ENCODE peak calls at places on chromosomes 3 and 15, in four cellular contexts. One of them, this sample, is unnamed.

GRCh38 chr3:63625161-63625560 is 27.3 kb upstream of the SNTN start:
- DNase-seq in HepG2: no peak
- DNase-seq in GM12878: no peak
- DNase-seq in HEK293T: no peak
- DNase-seq in this sample: no peak

GRCh38 chr15:67065531-67066005 is at the start of gene SMAD3:
- DNase-seq in GM12878: no peak
- DNase-seq in HEK293T: peak
- DNase-seq in HepG2: peak
- DNase-seq in this sample: no peak

GRCh38 chr3:100102757-100103156 is 11.5 kb downstream of the FILIP1L start:
- DNase-seq in HepG2: no peak
- DNase-seq in HEK293T: no peak
- DNase-seq in GM12878: no peak
- DNase-seq in this sample: no peak

GRCh38 chr15:90013503-90013937 is 12.4 kb downstream of the ZNF710 start:
- DNase-seq in GM12878: no peak
- DNase-seq in HEK293T: no peak
- DNase-seq in HepG2: no peak
- DNase-seq in this sample: no peak

GRCh38 chr3:14125193-14126016 is 553 bp downstream of the TMEM43 start:
- DNase-seq in HEK293T: peak
- DNase-seq in HepG2: peak
- DNase-seq in GM12878: no peak
- DNase-seq in this sample: peak

GRCh38 chr3:134659391-134660045 is 8.7 kb upstream of the KY start:
- DNase-seq in HEK293T: no peak
- DNase-seq in HepG2: no peak
- DNase-seq in GM12878: no peak
- DNase-seq in this sample: no peak

GRCh38 chr15:52370010-52370409 is 74.4 kb upstream of the MYO5C start:
- DNase-seq in GM12878: no peak
- DNase-seq in HepG2: no peak
- DNase-seq in HEK293T: no peak
- DNase-seq in this sample: no peak

GRCh38 chr3:197168606-197169005 is 129.8 kb downstream of the DLG1 start:
- DNase-seq in HEK293T: no peak
- DNase-seq in HepG2: no peak
- DNase-seq in GM12878: no peak
- DNase-seq in this sample: peak

GRCh38 chr3:138479355-138479964 is 45.0 kb downstream of the ESYT3 start:
- DNase-seq in HEK293T: peak
- DNase-seq in GM12878: no peak
- DNase-seq in HepG2: peak
- DNase-seq in this sample: peak

GRCh38 chr15:34987982-34988873 is at the start of gene ZNF770:
- DNase-seq in HEK293T: peak
- DNase-seq in HepG2: peak
- DNase-seq in GM12878: peak
- DNase-seq in this sample: peak

GRCh38 chr3:129314757-129315385 is 36.2 kb downstream of the HMCES start:
- DNase-seq in GM12878: no peak
- DNase-seq in HepG2: peak
- DNase-seq in HEK293T: peak
- DNase-seq in this sample: peak

GRCh38 chr15:69665641-69666091 is 213.0 kb downstream of the RPLP1 start:
- DNase-seq in HEK293T: no peak
- DNase-seq in HepG2: no peak
- DNase-seq in GM12878: no peak
- DNase-seq in this sample: no peak

GRCh38 chr3:65776494-65776893 is 262.2 kb downstream of the MAGI1 start:
- DNase-seq in HEK293T: no peak
- DNase-seq in HepG2: no peak
- DNase-seq in GM12878: no peak
- DNase-seq in this sample: no peak
- TF ChIP-seq FOXK2 in HEK293T: no peak
- TF ChIP-seq FOXK2 in HepG2: no peak
- TF ChIP-seq FOXK2 in GM12878: no peak
- TF ChIP-seq FOXK2 in this sample: no peak

GRCh38 chr3:45480871-45481270 is 92.5 kb downstream of the LARS2 start:
- DNase-seq in GM12878: no peak
- DNase-seq in HEK293T: no peak
- DNase-seq in HepG2: no peak
- DNase-seq in this sample: no peak
- TF ChIP-seq FOXK2 in GM12878: no peak
- TF ChIP-seq FOXK2 in HEK293T: no peak
- TF ChIP-seq FOXK2 in HepG2: no peak
- TF ChIP-seq FOXK2 in this sample: no peak

DNA sequence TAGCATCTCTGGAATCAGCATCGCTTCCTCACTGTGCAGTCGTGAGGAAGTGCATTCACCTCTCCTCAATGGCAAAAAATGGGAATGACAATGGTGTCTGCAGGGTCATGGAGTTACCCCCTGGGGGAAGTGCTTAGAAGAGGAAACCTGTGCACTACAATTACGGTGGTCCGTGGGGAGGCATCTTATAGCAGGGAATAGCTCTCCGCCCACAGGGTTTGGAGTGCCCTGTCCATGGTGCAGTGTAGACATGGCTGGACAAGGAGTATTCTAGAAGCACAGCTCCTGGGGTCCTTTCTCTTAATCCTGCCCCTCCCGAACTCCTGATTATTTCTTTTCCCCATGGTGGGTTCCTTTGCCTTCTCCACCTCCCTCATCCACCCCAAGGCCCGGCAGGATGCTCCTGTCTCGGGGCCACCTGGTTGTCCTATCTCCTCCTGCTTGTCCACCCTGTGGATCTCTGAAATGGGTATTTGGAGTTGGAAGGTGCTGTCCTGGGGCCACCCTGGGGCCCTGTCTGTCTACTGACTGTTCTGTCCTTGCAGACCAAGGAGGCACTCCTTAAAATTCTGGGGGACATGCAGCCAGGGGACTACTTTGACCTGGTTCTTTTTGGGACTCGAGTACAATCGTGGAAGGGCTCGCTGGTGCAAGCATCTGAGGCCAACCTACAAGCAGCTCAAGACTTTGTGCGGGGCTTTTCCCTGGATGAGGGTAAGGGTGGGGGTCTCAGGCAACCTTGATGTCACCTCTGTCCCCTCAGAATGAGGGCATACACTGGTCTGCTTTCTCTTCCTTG is 5.2 kb downstream of the ITIH1 start:
- DNase-seq in HEK293T: no peak
- DNase-seq in GM12878: no peak
- DNase-seq in HepG2: no peak
- DNase-seq in this sample: no peak
- TF ChIP-seq FOXK2 in HEK293T: no peak
- TF ChIP-seq FOXK2 in GM12878: no peak
- TF ChIP-seq FOXK2 in HepG2: no peak
- TF ChIP-seq FOXK2 in this sample: no peak

GRCh38 chr3:180416111-180416541 is 185.8 kb upstream of the TTC14 start:
- DNase-seq in HepG2: peak
- DNase-seq in GM12878: no peak
- DNase-seq in HEK293T: no peak
- DNase-seq in this sample: no peak

GRCh38 chr3:180420804-180421203 is 181.2 kb upstream of the TTC14 start:
- DNase-seq in HepG2: no peak
- DNase-seq in HEK293T: no peak
- DNase-seq in GM12878: no peak
- DNase-seq in this sample: no peak

GRCh38 chr3:180414157-180414556 is 187.8 kb upstream of the TTC14 start:
- DNase-seq in HepG2: no peak
- DNase-seq in GM12878: no peak
- DNase-seq in HEK293T: no peak
- DNase-seq in this sample: no peak

GRCh38 chr3:180420016-180420415 is 181.9 kb upstream of the TTC14 start:
- DNase-seq in HepG2: no peak
- DNase-seq in GM12878: no peak
- DNase-seq in HEK293T: no peak
- DNase-seq in this sample: no peak

GRCh38 chr3:180417241-180417640 is 184.7 kb upstream of the TTC14 start:
- DNase-seq in GM12878: no peak
- DNase-seq in HEK293T: no peak
- DNase-seq in HepG2: no peak
- DNase-seq in this sample: no peak
- TF ChIP-seq FOXK2 in GM12878: no peak
- TF ChIP-seq FOXK2 in HEK293T: no peak
- TF ChIP-seq FOXK2 in HepG2: no peak
- TF ChIP-seq FOXK2 in this sample: no peak

DNA sequence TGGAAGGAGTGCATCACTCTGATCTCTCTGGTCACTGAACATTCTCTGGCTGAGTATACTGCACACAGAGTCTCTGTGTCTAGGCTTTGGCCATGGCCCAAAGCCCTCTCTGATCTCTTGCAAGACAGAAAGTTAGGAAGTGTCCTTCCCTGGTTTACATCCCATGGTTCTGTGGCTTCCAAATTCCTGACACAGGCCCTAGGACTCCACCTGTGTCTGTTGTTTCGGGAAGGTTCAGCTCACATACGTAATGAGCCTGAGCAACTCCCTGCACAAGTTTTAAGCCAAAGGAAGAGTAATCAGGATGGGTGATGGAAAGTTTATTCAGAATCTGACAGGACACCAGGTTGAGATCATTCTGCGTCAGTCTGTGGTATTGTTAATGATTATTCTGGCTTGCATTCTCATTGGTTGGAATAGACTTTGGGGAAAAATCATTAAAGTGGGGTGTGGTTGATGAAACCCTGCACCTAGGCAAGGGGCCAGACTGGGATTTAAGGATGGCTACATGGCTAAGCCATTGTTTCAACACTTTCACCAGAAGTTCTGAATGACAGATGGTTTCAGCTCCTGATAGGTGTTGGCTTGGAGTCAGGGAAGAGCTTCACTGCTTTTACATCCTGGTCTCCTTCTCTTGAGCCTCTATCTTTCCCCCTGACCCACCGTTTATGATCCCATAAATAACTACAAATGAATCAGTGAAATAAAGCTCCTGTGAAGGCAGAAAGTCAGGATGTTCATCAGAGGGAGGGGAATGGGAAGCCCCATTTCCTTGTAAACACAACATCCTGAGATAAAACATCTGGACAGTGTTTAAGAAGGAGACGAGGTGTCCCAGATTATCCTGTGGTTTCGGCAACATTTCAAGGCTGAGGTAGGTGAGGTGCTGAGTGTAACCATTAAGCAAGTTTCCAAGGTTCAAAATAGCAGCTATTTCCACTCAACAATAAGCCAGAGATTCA is 14.1 kb downstream of the LCMT2 start:
- DNase-seq in GM12878: no peak
- DNase-seq in HepG2: no peak
- DNase-seq in HEK293T: no peak
- DNase-seq in this sample: no peak
- TF ChIP-seq FOXK2 in GM12878: no peak
- TF ChIP-seq FOXK2 in HepG2: no peak
- TF ChIP-seq FOXK2 in HEK293T: no peak
- TF ChIP-seq FOXK2 in this sample: no peak

GRCh38 chr3:71195492-71195891 is 388.0 kb downstream of the FOXP1 start:
- DNase-seq in HEK293T: peak
- DNase-seq in GM12878: no peak
- DNase-seq in HepG2: peak
- DNase-seq in this sample: no peak
- TF ChIP-seq FOXK2 in HEK293T: peak
- TF ChIP-seq FOXK2 in GM12878: no peak
- TF ChIP-seq FOXK2 in HepG2: no peak
- TF ChIP-seq FOXK2 in this sample: no peak

GRCh38 chr3:33932010-33932764 is 133.8 kb downstream of the PDCD6IP start:
- DNase-seq in HepG2: no peak
- DNase-seq in GM12878: no peak
- DNase-seq in HEK293T: no peak
- DNase-seq in this sample: no peak
- TF ChIP-seq FOXK2 in HepG2: no peak
- TF ChIP-seq FOXK2 in GM12878: no peak
- TF ChIP-seq FOXK2 in HEK293T: no peak
- TF ChIP-seq FOXK2 in this sample: no peak

This sample was measured in K562.